ENCODE peak calls at places on chromosomes 3 and 15, in five cellular contexts. J is NCI-H2171 treated with DMSO at 0.1 percent for 48 hours, M is tibial artery, Y is GM04504, W is astrocyte of the hippocampus. V is an unnamed sample.

GRCh38 chr3:159821737-159822136 is 166.9 kb upstream of the IL12A start:
- DNase-seq in W (peak), M (no peak), Y (no peak), J (no peak), V (no peak)

GRCh38 chr3:47283193-47283537 is 421 bp downstream of the KLHL18 start:
- DNase-seq in J (no peak), M (no peak), Y (no peak), W (no peak), V (no peak)

GRCh38 chr15:73433878-73434277 is 9.1 kb upstream of the REC114 start:
- DNase-seq in Y (no peak), J (no peak), M (no peak), W (no peak), V (no peak)

GRCh38 chr3:178302966-178303930 is 233.0 kb upstream of the KCNMB2 start:
- DNase-seq in M (no peak), J (peak), Y (no peak), W (peak), V (no peak)

GRCh38 chr3:43978708-43979107 is 263.0 kb upstream of the TOPAZ1 start:
- DNase-seq in M (no peak), J (no peak), Y (no peak), W (no peak), V (no peak)

GRCh38 chr3:35864871-35865270 is 225.5 kb downstream of the ARPP21 start:
- DNase-seq in M (no peak), J (no peak), W (no peak), Y (no peak), V (no peak)

GRCh38 chr15:69604050-69604378 is 151.4 kb downstream of the RPLP1 start:
- DNase-seq in Y (no peak), J (peak), W (peak), M (no peak), V (peak)

GRCh38 chr3:187558990-187559389 is 111.2 kb downstream of the SST start:
- DNase-seq in J (no peak), M (no peak), W (no peak), Y (no peak), V (no peak)

GRCh38 chr3:85193565-85193964 is 234.8 kb downstream of the CADM2 start:
- DNase-seq in M (no peak), Y (no peak), J (no peak), W (no peak), V (no peak)

GRCh38 chr3:147915057-147915456 is 505.9 kb downstream of the ZIC1 start:
- DNase-seq in J (no peak), M (no peak), W (peak), Y (no peak), V (no peak)

GRCh38 chr15:39139431-39140059 is 441.3 kb upstream of the THBS1 start:
- DNase-seq in J (no peak), W (no peak), Y (no peak), M (no peak), V (no peak)

GRCh38 chr15:80480909-80481308 is 76.7 kb downstream of the ARNT2 start:
- DNase-seq in J (peak), W (peak), M (peak), Y (peak), V (no peak)

GRCh38 chr3:22969276-22969675 is 233.9 kb upstream of the UBE2E2 start:
- DNase-seq in J (no peak), Y (no peak), W (no peak), M (no peak), V (no peak)

GRCh38 chr15:85563328-85563727 is 182.9 kb downstream of the AKAP13 start:
- DNase-seq in J (peak), Y (peak), M (no peak), W (peak), V (no peak)

GRCh38 chr3:185537369-185537970 is 14.9 kb downstream of the LIPH start:
- DNase-seq in J (no peak), M (peak), Y (peak), W (peak), V (peak)

GRCh38 chr15:100241572-100242479 is 99.9 kb downstream of the ADAMTS17 start:
- DNase-seq in J (no peak), W (peak), M (peak), Y (no peak), V (peak)

GRCh38 chr3:11385908-11386307 is 113.7 kb downstream of the ATG7 start:
- DNase-seq in W (peak), Y (no peak), M (no peak), J (no peak), V (no peak)

GRCh38 chr15:80568298-80568697 is 126.8 kb upstream of the ABHD17C start:
- DNase-seq in J (no peak), Y (no peak), W (peak), M (no peak), V (no peak)

GRCh38 chr3:160413613-160414248 is 14.3 kb downstream of the SMC4 start:
- DNase-seq in M (peak), J (peak), Y (peak), W (peak), V (peak)

GRCh38 chr3:70973558-70973957 is 610.0 kb downstream of the FOXP1 start:
- DNase-seq in J (no peak), W (no peak), M (no peak), Y (no peak), V (no peak)

GRCh38 chr3:39127296-39127906 is 19.9 kb downstream of the TTC21A start:
- DNase-seq in W (no peak), Y (no peak), J (peak), M (no peak), V (no peak)

GRCh38 chr3:77256584-77257488 is 216.9 kb downstream of the ROBO2 start:
- DNase-seq in J (peak), Y (no peak), W (no peak), M (no peak), V (no peak)

GRCh38 chr3:172646439-172647015 is 64.3 kb downstream of the NCEH1 start:
- DNase-seq in J (peak), W (peak), M (no peak), Y (no peak), V (no peak)

GRCh38 chr3:156433910-156434309 is 121.0 kb downstream of the SSR3 start:
- DNase-seq in M (no peak), W (no peak), Y (no peak), J (peak), V (no peak)

GRCh38 chr3:109702252-109702651 is 364.9 kb upstream of the DPPA4 start:
- DNase-seq in Y (no peak), W (peak), J (no peak), M (no peak), V (no peak)

GRCh38 chr3:72143322-72143721 is 358.4 kb upstream of the PROK2 start:
- DNase-seq in W (peak), Y (no peak), M (no peak), J (no peak), V (no peak)

GRCh38 chr3:157445897-157446296 is 9.2 kb downstream of the PTX3 start:
- DNase-seq in W (no peak), M (no peak), Y (no peak), J (no peak), V (no peak)

GRCh38 chr3:3305087-3305486 is 125.6 kb upstream of the CRBN start:
- DNase-seq in J (no peak), M (no peak), Y (no peak), W (no peak), V (no peak)

GRCh38 chr3:9056581-9056980 is 93.3 kb upstream of the RAD18 start:
- DNase-seq in M (no peak), W (no peak), Y (no peak), J (no peak), V (no peak)

GRCh38 chr3:172582712-172583111 is 59.5 kb upstream of the TNFSF10 start:
- DNase-seq in W (no peak), J (no peak), M (no peak), Y (no peak), V (no peak)

GRCh38 chr3:46850468-46850780 is 12.8 kb downstream of the MYL3 start:
- DNase-seq in J (no peak), M (no peak), Y (no peak), W (no peak), V (no peak)

GRCh38 chr15:67240235-67241131 is 14.0 kb downstream of the AAGAB start:
- DNase-seq in W (peak), Y (no peak), J (peak), M (no peak), V (peak)

GRCh38 chr3:61938878-61939549 is 377.6 kb downstream of the PTPRG start:
- DNase-seq in Y (no peak), W (no peak), J (no peak), M (no peak), V (no peak)

GRCh38 chr3:160804762-160805161 is 48.7 kb downstream of the PPM1L start:
- DNase-seq in Y (no peak), W (peak), M (peak), J (peak), V (no peak)

GRCh38 chr15:72464251-72464650 is 9.9 kb upstream of the ARIH1 start:
- DNase-seq in J (no peak), Y (no peak), W (no peak), M (no peak), V (no peak)

GRCh38 chr3:111750278-111750884 is 108.7 kb upstream of the PHLDB2 start:
- DNase-seq in J (no peak), Y (no peak), M (no peak), W (no peak), V (no peak)

GRCh38 chr3:169710619-169711018 is 47.1 kb upstream of the MECOM start:
- DNase-seq in J (no peak), Y (no peak), W (no peak), M (no peak), V (no peak)

GRCh38 chr3:170941551-170941950 is 33.1 kb upstream of the EIF5A2 start:
- DNase-seq in Y (no peak), J (no peak), W (no peak), M (no peak), V (no peak)

GRCh38 chr3:49276475-49277356 is at the start of gene C3orf62:
- DNase-seq in J (peak), M (peak), W (peak), Y (peak), V (no peak)